ENCODE peak calls at places on chromosome 2, in four cellular contexts. L, A, S and O are unnamed samples.

GRCh38 chr2:144776766-144777165 is 256.8 kb upstream of the ZEB2 start:
- DNase-seq in L (no peak), A (no peak), S (no peak), O (no peak)

GRCh38 chr2:50529600-50530218 is 502.2 kb downstream of the NRXN1 start:
- DNase-seq in L (no peak), A (no peak), S (no peak), O (no peak)

GRCh38 chr2:240250985-240251847 is 110.8 kb upstream of the OTOS start:
- DNase-seq in L (peak; percentile 48), A (peak; percentile 36), S (no peak), O (no peak)

GRCh38 chr2:46555646-46556205 is 76.4 kb downstream of the TMEM247 start:
- DNase-seq in L (no peak), A (no peak), S (no peak), O (no peak)

GRCh38 chr2:133371286-133371685 is 197.0 kb downstream of the NCKAP5 start:
- DNase-seq in L (no peak), A (no peak), S (no peak), O (no peak)

GRCh38 chr2:37635359-37636208 is 35.9 kb downstream of the CDC42EP3 start:
- DNase-seq in L (peak; percentile 80), A (peak; percentile 87), S (peak; percentile 53), O (no peak)

GRCh38 chr2:31243053-31243452 is 9.1 kb downstream of the EHD3 start:
- DNase-seq in L (no peak), A (no peak), S (no peak), O (no peak)

GRCh38 chr2:74922592-74923227 is 35.7 kb upstream of the POLE4 start:
- DNase-seq in L (no peak), A (no peak), S (no peak), O (no peak)

GRCh38 chr2:238922435-238922834 is 74.5 kb downstream of the TWIST2 start:
- DNase-seq in L (no peak), A (peak; percentile 15), S (no peak), O (no peak)

GRCh38 chr2:175054340-175054739 is 49.2 kb upstream of the CHN1 start:
- DNase-seq in L (no peak), A (no peak), S (no peak), O (no peak)

GRCh38 chr2:8672940-8673339 is 8.9 kb upstream of the ID2 start:
- DNase-seq in L (no peak), A (no peak), S (no peak), O (no peak)

GRCh38 chr2:75403991-75404428 is 156.7 kb downstream of the EVA1A start:
- DNase-seq in L (no peak), A (no peak), S (no peak), O (no peak)

GRCh38 chr2:158998486-158999248 is 30.2 kb downstream of the TANC1 start:
- DNase-seq in L (no peak), A (no peak), S (no peak), O (no peak)

GRCh38 chr2:234949762-234950434 is 1.9 kb upstream of the SH3BP4 start:
- DNase-seq in L (no peak), A (no peak), S (no peak), O (no peak)